ENCODE peak calls at places on chromosome 10, in eight cellular contexts. J is IMR-90; A is activated CD4-positive, alpha-beta T cell treated with anti-CD3 and anti-CD28 coated beads, Interleukin-2, amount 50 U/mL, for 48 hours; C is mucosa of descending colon; Q is GM20000; F is activated CD8-positive, alpha-beta memory T cell treated with anti-CD3 and anti-CD28 coated beads for 24 hours; R is stimulated activated effector memory CD8-positive, alpha-beta T cell treated with anti-CD3 and anti-CD28 coated beads, Interleukin-12 subunit alpha, Interleukin-12 subunit beta, amount 100 ng/mL, for 72 hours; M is foreskin melanocyte. E is an unnamed sample.

GRCh38 chr10:31619410-31620095 is 300.5 kb downstream of the ZEB1 start:
- DNase-seq in Q (no peak), J (no peak), R (no peak), M (no peak), A (no peak), F (no peak), C (no peak), E (no peak)

GRCh38 chr10:129767751-129768150 is 196.3 kb downstream of the EBF3 start:
- DNase-seq in Q (no peak), R (peak), J (no peak), M (no peak), F (no peak), C (no peak), A (no peak), E (no peak)

GRCh38 chr10:9219860-9220259 is 1165.4 kb downstream of the GATA3 start:
- DNase-seq in Q (no peak), J (no peak), F (no peak), C (no peak), R (no peak), A (no peak), M (no peak), E (no peak)

GRCh38 chr10:75043256-75044121 is 68.0 kb upstream of the SAMD8 start:
- DNase-seq in A (peak), M (no peak), Q (peak), C (peak), J (no peak), F (peak), R (peak), E (no peak)

GRCh38 chr10:79019441-79019840 is 49.3 kb upstream of the ZMIZ1 start:
- DNase-seq in F (no peak), Q (no peak), A (no peak), C (no peak), R (no peak), M (no peak), J (no peak), E (no peak)

GRCh38 chr10:132418520-132419416 is 21.8 kb downstream of the PWWP2B start:
- DNase-seq in M (peak), Q (peak), A (no peak), F (no peak), J (no peak), R (no peak), C (peak), E (no peak)

GRCh38 chr10:92640110-92640509 is 47.2 kb downstream of the KIF11 start:
- DNase-seq in J (peak), Q (no peak), R (no peak), F (no peak), C (no peak), A (no peak), M (no peak), E (no peak)

GRCh38 chr10:124155781-124156401 is 62.5 kb upstream of the CHST15 start:
- DNase-seq in F (no peak), J (no peak), A (no peak), M (no peak), C (no peak), Q (no peak), R (no peak), E (no peak)

GRCh38 chr10:80288849-80289248 is 609 bp downstream of the MAT1A start:
- DNase-seq in F (no peak), M (no peak), Q (no peak), C (no peak), A (no peak), R (no peak), J (no peak), E (no peak)

GRCh38 chr10:114940735-114941134 is 2.7 kb downstream of the TRUB1 start:
- DNase-seq in A (no peak), M (no peak), C (no peak), Q (no peak), R (no peak), F (no peak), J (peak), E (no peak)

GRCh38 chr10:37588299-37588698 is 269.1 kb downstream of the ZNF248 start:
- DNase-seq in Q (no peak), C (no peak), F (no peak), J (no peak), A (no peak), M (no peak), R (no peak), E (no peak)

GRCh38 chr10:48525956-48526355 is 78.9 kb downstream of the ARHGAP22 start:
- DNase-seq in F (no peak), R (no peak), J (no peak), Q (no peak), M (no peak), C (no peak), A (no peak), E (no peak)

GRCh38 chr10:4013651-4014085 is 228.7 kb upstream of the KLF6 start:
- DNase-seq in C (no peak), R (peak), F (peak), J (no peak), M (no peak), A (peak), Q (peak), E (no peak)

GRCh38 chr10:51462076-51462779 is 237.2 kb downstream of the CSTF2T start:
- DNase-seq in Q (no peak), A (no peak), F (no peak), M (no peak), C (no peak), J (peak), R (no peak), E (no peak)

GRCh38 chr10:44937201-44938005 is 22.2 kb upstream of the RASSF4 start:
- DNase-seq in A (no peak), J (peak), Q (no peak), M (no peak), R (no peak), F (peak), C (no peak), E (no peak)

GRCh38 chr10:29028486-29028885 is 260.4 kb upstream of the LYZL1 start:
- DNase-seq in F (no peak), C (no peak), J (no peak), M (peak), A (no peak), Q (no peak), R (no peak), E (no peak)

GRCh38 chr10:34906021-34906965 is 91.2 kb upstream of the PARD3 start:
- DNase-seq in R (no peak), A (no peak), J (peak), M (no peak), C (peak), F (no peak), Q (no peak), E (no peak)

GRCh38 chr10:73759512-73760115 is 15.4 kb downstream of the SEC24C start:
- DNase-seq in J (no peak), F (no peak), A (no peak), M (no peak), C (no peak), R (peak), Q (no peak), E (no peak)

GRCh38 chr10:63812491-63812890 is 291.3 kb downstream of the REEP3 start:
- DNase-seq in A (no peak), C (no peak), M (no peak), R (no peak), J (no peak), Q (no peak), F (no peak), E (no peak)

GRCh38 chr10:111479966-111480365 is 403.1 kb downstream of the ADRA2A start:
- DNase-seq in F (no peak), J (no peak), M (no peak), R (no peak), Q (no peak), C (no peak), A (no peak), E (no peak)

GRCh38 chr10:23197416-23197861 is 5.3 kb downstream of the PTF1A start:
- DNase-seq in M (no peak), R (no peak), F (no peak), Q (no peak), C (no peak), J (no peak), A (no peak), E (no peak)

GRCh38 chr10:987635-987905 is 664 bp upstream of the GTPBP4 start:
- DNase-seq in M (peak), Q (no peak), C (no peak), R (no peak), J (peak), A (no peak), F (no peak), E (no peak)

GRCh38 chr10:12833451-12833850 is 168.1 kb downstream of the CCDC3 start:
- DNase-seq in A (no peak), C (no peak), F (no peak), J (no peak), M (no peak), Q (no peak), R (no peak), E (no peak)

GRCh38 chr10:109934958-109935793 is 11.9 kb upstream of the XPNPEP1 start:
- DNase-seq in C (no peak), J (peak), M (peak), A (peak), Q (no peak), F (peak), R (peak), E (peak)

GRCh38 chr10:21528452-21529235 is 3.2 kb upstream of the SKIDA1 start:
- DNase-seq in M (peak), F (no peak), Q (no peak), R (no peak), C (no peak), J (no peak), A (no peak), E (peak)

GRCh38 chr10:130635528-130635927 is 499.3 kb downstream of the GLRX3 start:
- DNase-seq in F (no peak), J (no peak), M (no peak), Q (no peak), R (no peak), C (no peak), A (no peak), E (no peak)

GRCh38 chr10:6048281-6049030 is 13.7 kb downstream of the IL2RA start:
- DNase-seq in M (no peak), F (peak), C (peak), R (peak), A (no peak), Q (no peak), J (no peak), E (no peak)

GRCh38 chr10:60827791-60828488 is 49.7 kb downstream of the CDK1 start:
- DNase-seq in M (no peak), C (no peak), R (no peak), Q (no peak), F (no peak), J (peak), A (no peak), E (no peak)

GRCh38 chr10:68144709-68145108 is 35.4 kb downstream of the MYPN start:
- DNase-seq in J (no peak), Q (no peak), A (no peak), M (no peak), R (no peak), F (no peak), C (no peak), E (no peak)

GRCh38 chr10:124134251-124134650 is 40.9 kb upstream of the CHST15 start:
- DNase-seq in R (no peak), C (no peak), M (no peak), A (no peak), J (no peak), Q (no peak), F (no peak), E (no peak)

GRCh38 chr10:131871673-131872005 is 29.2 kb upstream of the PPP2R2D start:
- DNase-seq in A (no peak), F (no peak), J (no peak), M (no peak), R (no peak), Q (no peak), C (no peak), E (no peak)

GRCh38 chr10:88027570-88027969 is 164.1 kb downstream of the PTEN start:
- DNase-seq in J (no peak), F (no peak), C (peak), Q (peak), R (no peak), A (no peak), M (no peak), E (no peak)

GRCh38 chr10:33066558-33067236 is 108.7 kb upstream of the ITGB1 start:
- DNase-seq in C (no peak), A (no peak), F (no peak), Q (no peak), M (peak), R (no peak), J (peak), E (no peak)

GRCh38 chr10:50248057-50248456 is 3.3 kb downstream of the ASAH2 start:
- DNase-seq in R (no peak), C (no peak), A (no peak), M (no peak), Q (no peak), F (no peak), J (no peak), E (no peak)

GRCh38 chr10:3564599-3564998 is 220.4 kb downstream of the KLF6 start:
- DNase-seq in R (no peak), C (no peak), F (no peak), M (no peak), J (peak), A (no peak), Q (no peak), E (no peak)

E was measured in midbrain.